ENCODE peak calls at places on chromosome 9, in seven cellular contexts. S is A549, W is OCI-LY7, G is aorta, M is fibroblast of lung, B is pancreas, T is ascending aorta. U is an unnamed sample. For H3K9me3 and H3K4me1, the result is how much of the 10 kb centered on the place peaks cover.

GRCh38 chr9:33436445-33436844 is 10.9 kb downstream of the AQP3 start:
- DNase-seq in S (no peak), W (no peak), G (no peak), M (no peak), B (no peak), T (no peak), U (no peak)

GRCh38 chr9:126442636-126443035 is 116.0 kb downstream of the MVB12B start:
- DNase-seq in S (no peak), W (no peak), G (no peak), M (no peak), B (no peak), T (no peak), U (no peak)

GRCh38 chr9:107732781-107733529 is 243.4 kb upstream of the KLF4 start:
- DNase-seq in S (no peak), W (no peak), G (peak), M (peak), B (peak), T (no peak), U (no peak)

GRCh38 chr9:6788175-6789016 is 30.6 kb downstream of the KDM4C start:
- DNase-seq in S (peak), W (no peak), G (no peak), M (peak), B (no peak), T (no peak), U (no peak)

GRCh38 chr9:130414910-130415746 is 29.6 kb upstream of the ASS1 start:
- DNase-seq in S (no peak), W (no peak), G (no peak), M (no peak), B (no peak), T (no peak), U (no peak)

GRCh38 chr9:131678499-131679111 is 61.3 kb downstream of the RAPGEF1 start:
- DNase-seq in S (peak), W (peak), G (peak), M (peak), B (peak), T (peak), U (peak)

GRCh38 chr9:74379718-74380117 is 117.4 kb upstream of the RORB start:
- DNase-seq in S (peak), W (peak), G (no peak), M (peak), B (peak), T (no peak), U (peak)

GRCh38 chr9:100213730-100214477 is 114.9 kb downstream of the INVS start:
- DNase-seq in S (peak), W (no peak), G (no peak), M (peak), B (no peak), T (no peak), U (no peak)

DNA sequence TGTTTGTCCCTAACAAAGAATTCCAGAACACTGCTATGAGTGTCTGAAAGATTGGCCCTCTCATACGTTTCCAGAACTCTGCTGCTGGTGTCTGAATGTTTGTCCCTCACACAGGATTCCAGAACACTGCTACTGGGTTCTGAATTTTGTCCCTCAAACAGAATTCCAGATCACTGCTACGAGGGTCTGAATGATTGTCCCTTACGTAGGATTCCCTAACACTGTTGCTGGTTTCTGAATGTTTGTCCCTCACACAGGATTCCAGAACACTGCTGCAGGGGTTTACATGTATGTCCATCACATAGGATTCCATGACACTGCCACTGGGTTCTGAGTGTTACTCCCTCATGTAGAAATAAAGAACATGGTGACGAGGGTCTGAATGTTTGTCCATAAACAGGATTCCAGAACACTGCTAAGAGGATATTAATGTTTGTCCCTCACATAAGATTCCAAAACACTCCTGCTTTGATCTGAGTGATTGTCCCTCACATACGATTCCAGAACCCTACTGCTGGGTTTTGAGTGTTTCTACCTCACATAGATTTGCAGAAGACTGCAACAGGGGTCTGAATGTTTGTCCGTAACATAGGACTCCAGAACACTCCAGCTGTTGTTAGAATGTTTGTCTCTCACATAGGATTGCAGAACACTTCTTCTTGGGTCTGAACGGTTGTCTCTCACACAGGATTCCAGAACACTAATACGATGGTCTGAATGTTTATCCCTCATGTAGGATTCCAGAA is 214.4 kb downstream of the FOXD4L6 start:
- DNase-seq in S (no peak), W (no peak), G (no peak), M (no peak), B (no peak), T (no peak), U (no peak)
- H3K9me3 ChIP-seq in S (half or more), W (under half), G (under half), M (under half), B (under half), T (half or more), U (half or more)

GRCh38 chr9:85534340-85534739 is 207.4 kb downstream of the AGTPBP1 start:
- DNase-seq in S (no peak), W (no peak), G (peak), M (no peak), B (no peak), T (no peak), U (no peak)
- H3K27ac ChIP-seq in S (no peak), W (no peak), G (no peak), M (no peak), B (no peak), T (no peak), U (no peak)

DNA sequence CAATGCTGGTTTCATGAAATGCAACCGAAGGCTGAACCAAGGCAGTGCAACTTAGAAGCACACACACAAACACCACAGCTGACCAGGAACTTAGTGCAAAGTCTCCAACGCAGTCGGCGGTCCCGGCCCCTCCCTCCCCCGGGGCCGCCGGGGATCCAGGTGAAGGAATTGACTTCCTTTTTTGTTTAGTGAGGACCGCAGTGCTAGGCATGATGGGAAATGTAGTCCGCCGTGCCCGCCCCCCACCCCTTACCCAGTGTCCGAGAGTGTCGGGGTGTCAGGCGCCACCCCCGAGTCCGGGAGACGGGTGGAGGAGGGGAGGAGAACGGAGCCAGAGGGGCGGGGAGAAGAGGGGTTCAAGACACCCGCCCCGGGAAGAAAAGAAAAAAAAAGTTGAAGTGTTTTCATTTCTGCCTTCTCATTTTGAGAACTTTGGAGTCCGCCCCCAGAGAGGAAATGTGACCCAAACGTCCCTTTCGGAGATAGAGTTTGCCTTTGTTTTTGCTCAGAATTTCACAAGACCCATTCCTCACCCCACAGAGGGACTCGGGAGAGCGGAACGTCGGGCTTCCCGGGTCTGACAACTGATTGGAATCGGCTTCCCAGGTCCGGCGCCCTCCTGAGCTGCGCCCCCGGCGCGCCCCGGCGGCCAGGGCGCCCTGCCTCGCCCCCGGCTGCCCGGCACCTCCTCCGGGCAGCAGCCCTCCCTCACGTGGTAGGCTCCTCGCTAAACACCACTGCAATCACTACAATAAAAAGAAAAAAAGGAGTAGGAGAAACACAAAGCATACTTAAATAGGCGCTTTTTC is 2.0 kb downstream of the IER5L start:
- DNase-seq in S (peak), W (peak), G (peak), M (peak), B (peak), T (peak), U (peak)
- H3K4me1 ChIP-seq in S (under half), W (under half), G (under half), M (under half), B (under half), T (under half), U (under half)

DNA sequence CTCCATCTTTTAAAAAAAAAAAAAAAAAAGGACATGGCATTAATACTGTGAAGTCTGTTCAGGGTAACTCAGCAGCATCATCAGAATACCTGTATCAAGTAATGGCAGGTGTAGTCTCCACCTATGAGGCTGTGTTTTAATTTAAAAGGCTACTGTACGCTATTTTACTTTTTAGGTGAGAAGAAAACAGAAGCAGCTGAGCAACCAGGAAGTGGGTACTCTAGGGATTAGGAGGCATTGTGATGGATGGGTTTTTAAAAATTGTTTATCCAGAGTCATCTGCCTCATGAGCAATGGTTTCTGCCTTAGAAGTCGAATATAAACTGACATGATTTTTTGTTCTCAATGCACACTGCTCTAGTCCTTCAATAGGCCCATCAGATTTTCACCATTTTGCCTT is 42.7 kb downstream of the PSIP1 start:
- DNase-seq in S (no peak), W (no peak), G (no peak), M (no peak), B (no peak), T (no peak), U (no peak)
- H3K9me3 ChIP-seq in S (under half), W (under half), G (under half), M (under half), B (under half), T (under half), U (under half)

GRCh38 chr9:129026442-129027223 is 1.5 kb downstream of the SH3GLB2 start:
- DNase-seq in S (no peak), W (peak), G (no peak), M (peak), B (peak), T (no peak), U (no peak)

GRCh38 chr9:129022037-129022436 is 6.1 kb downstream of the SH3GLB2 start:
- DNase-seq in S (no peak), W (no peak), G (no peak), M (no peak), B (no peak), T (no peak), U (no peak)

GRCh38 chr9:129023908-129024233 is 4.3 kb downstream of the SH3GLB2 start:
- DNase-seq in S (no peak), W (no peak), G (no peak), M (no peak), B (no peak), T (no peak), U (no peak)

GRCh38 chr9:129023036-129023907 is 4.9 kb downstream of the SH3GLB2 start:
- DNase-seq in S (no peak), W (no peak), G (peak), M (peak), B (peak), T (peak), U (no peak)

GRCh38 chr9:129021091-129021490 is 7.0 kb downstream of the SH3GLB2 start:
- DNase-seq in S (no peak), W (peak), G (no peak), M (no peak), B (no peak), T (no peak), U (no peak)
- H3K27ac ChIP-seq in S (no peak), W (no peak), G (no peak), M (no peak), B (no peak), T (no peak), U (no peak)

DNA sequence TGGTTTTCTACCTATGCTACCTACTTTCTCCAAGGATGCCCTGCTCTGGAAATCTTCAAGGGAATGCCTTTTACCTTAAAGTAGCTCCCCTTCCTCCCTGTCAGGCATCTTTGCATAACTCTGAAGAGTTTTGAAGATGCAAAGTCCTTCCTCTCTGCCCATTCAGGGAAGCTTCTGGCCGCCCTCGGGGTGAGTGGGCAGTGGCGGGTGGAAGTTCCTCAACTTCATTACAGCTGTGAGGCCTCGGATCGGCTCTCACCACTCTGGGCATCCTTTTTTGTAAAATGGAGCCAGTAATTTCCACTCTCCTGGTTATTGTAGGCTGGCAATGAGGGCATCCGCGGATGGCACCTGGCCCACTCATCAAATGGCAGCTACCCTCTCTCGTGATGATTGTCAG is 31.7 kb upstream of the STXBP1 start:
- DNase-seq in S (no peak), W (no peak), G (no peak), M (no peak), B (no peak), T (no peak), U (no peak)
- H3K4me1 ChIP-seq in S (half or more), W (under half), G (under half), M (under half), B (under half), T (under half), U (under half)

U was measured in CD8-positive, alpha-beta T cell.